ENCODE peak calls at places on chromosomes 7 and 10, in ten cellular contexts. Q is NB4; M is fibroblast of the aortic adventitia; D is activated naive CD4-positive, alpha-beta T cell treated with anti-CD3 and anti-CD28 coated beads, Interleukin-2, amount 50 U/mL, for 16 hours; R is NCI-H1105; G is HEK293T; Z is A549; O is HT1080; L is ureter; P is WTC11. I is an unnamed sample.

GRCh38 chr7:43785425-43785824 is 26.9 kb downstream of the BLVRA start:
- DNase-seq in Q (no peak), M (peak; percentile 97), D (no peak), R (no peak), G (no peak), Z (no peak), O (peak; percentile 86), L (no peak), P (no peak), I (no peak)

GRCh38 chr7:30770936-30771858 is at the start of gene MINDY4:
- DNase-seq in Q (peak; percentile 70), M (peak; percentile 68), D (peak; percentile 74), R (no peak), G (peak; percentile 89), Z (peak; percentile 87), O (peak; percentile 56), L (peak; percentile 81), P (peak; percentile 76), I (peak; percentile 76)

GRCh38 chr7:42770106-42770505 is 141.8 kb downstream of the C7orf25 start:
- DNase-seq in Q (no peak), M (peak; percentile 5), D (no peak), R (no peak), G (no peak), Z (no peak), O (peak; percentile 34), L (no peak), P (no peak), I (no peak)

GRCh38 chr10:88557659-88558058 is 25.5 kb downstream of the RNLS start:
- DNase-seq in Q (no peak), M (peak; percentile 79), D (no peak), R (no peak), G (no peak), Z (no peak), O (peak; percentile 59), L (no peak), P (no peak), I (no peak)

GRCh38 chr7:146499970-146500369 is 383.4 kb downstream of the CNTNAP2 start:
- DNase-seq in Q (no peak), M (no peak), D (no peak), R (no peak), G (no peak), Z (no peak), O (no peak), L (no peak), P (no peak), I (no peak)

GRCh38 chr10:112671743-112672142 is 224.7 kb downstream of the VTI1A start:
- DNase-seq in Q (no peak), M (no peak), D (no peak), R (no peak), G (no peak), Z (no peak), O (no peak), L (no peak), P (no peak), I (no peak)

GRCh38 chr10:125479059-125479458 is 203.9 kb downstream of the TEX36 start:
- DNase-seq in Q (no peak), M (no peak), D (no peak), R (no peak), G (no peak), Z (no peak), O (peak; percentile 70), L (no peak), P (no peak), I (no peak)

GRCh38 chr7:38558786-38559185 is 72.4 kb downstream of the AMPH start:
- DNase-seq in Q (no peak), M (no peak), D (no peak), R (no peak), G (no peak), Z (no peak), O (peak; percentile 15), L (no peak), P (no peak), I (no peak)

GRCh38 chr7:7099584-7100014 is 82.7 kb upstream of the C1GALT1 start:
- DNase-seq in Q (peak; percentile 60), M (peak; percentile 96), D (no peak), R (no peak), G (peak; percentile 31), Z (peak; percentile 28), O (peak; percentile 98), L (peak; percentile 74), P (peak; percentile 84), I (no peak)

GRCh38 chr10:8034666-8035640 is 19.5 kb upstream of the GATA3 start:
- DNase-seq in Q (no peak), M (no peak), D (no peak), R (peak; percentile 28), G (no peak), Z (no peak), O (no peak), L (no peak), P (no peak), I (peak; percentile 49)

GRCh38 chr10:12130237-12130872 is 878 bp downstream of the SEC61A2 start:
- DNase-seq in Q (peak; percentile 79), M (peak; percentile 71), D (peak; percentile 21), R (peak; percentile 20), G (peak; percentile 61), Z (peak; percentile 65), O (peak; percentile 78), L (no peak), P (peak; percentile 17), I (peak; percentile 36)

GRCh38 chr10:104309980-104310978 is 28.0 kb downstream of the ITPRIP start:
- DNase-seq in Q (no peak), M (peak; percentile 88), D (no peak), R (no peak), G (no peak), Z (no peak), O (peak; percentile 83), L (peak; percentile 85), P (no peak), I (no peak)

GRCh38 chr7:28178537-28178936 is 2.1 kb downstream of the JAZF1 start:
- DNase-seq in Q (peak; percentile 35), M (no peak), D (no peak), R (no peak), G (no peak), Z (no peak), O (no peak), L (no peak), P (no peak), I (no peak)

GRCh38 chr10:103688451-103688850 is 166.9 kb downstream of the SH3PXD2A start:
- DNase-seq in Q (no peak), M (peak; percentile 42), D (no peak), R (no peak), G (no peak), Z (no peak), O (no peak), L (no peak), P (no peak), I (no peak)

GRCh38 chr10:27345455-27345909 is 104.9 kb upstream of the ACBD5 start:
- DNase-seq in Q (peak; percentile 66), M (no peak), D (no peak), R (no peak), G (no peak), Z (no peak), O (no peak), L (no peak), P (no peak), I (no peak)

GRCh38 chr7:10824154-10824553 is 149.5 kb upstream of the PHF14 start:
- DNase-seq in Q (peak; percentile 9), M (no peak), D (no peak), R (no peak), G (no peak), Z (no peak), O (no peak), L (no peak), P (no peak), I (no peak)

GRCh38 chr7:101740981-101741725 is 76.3 kb upstream of the CUX1 start:
- DNase-seq in Q (peak; percentile 98), M (no peak), D (no peak), R (no peak), G (no peak), Z (no peak), O (no peak), L (no peak), P (no peak), I (peak; percentile 49)

GRCh38 chr7:98171449-98171848 is 39.8 kb upstream of the BHLHA15 start:
- DNase-seq in Q (no peak), M (no peak), D (no peak), R (no peak), G (no peak), Z (no peak), O (no peak), L (no peak), P (no peak), I (no peak)

GRCh38 chr7:157712666-157713235 is 375.9 kb downstream of the DNAJB6 start:
- DNase-seq in Q (peak; percentile 83), M (no peak), D (no peak), R (no peak), G (no peak), Z (no peak), O (no peak), L (no peak), P (no peak), I (no peak)

GRCh38 chr10:15627617-15628196 is 92.0 kb downstream of the ITGA8 start:
- DNase-seq in Q (no peak), M (no peak), D (no peak), R (no peak), G (no peak), Z (no peak), O (peak; percentile 85), L (no peak), P (no peak), I (no peak)

I was measured in activated naive CD8-positive, alpha-beta T cell treated with anti-CD3 and anti-CD28 coated beads, Interleukin-2, amount 10 ng/mL, durations not matched to agents 7 days and 5 days.